ENCODE peak calls at places on chromosomes 11 and 22, in five cellular contexts. B, J, Z, O and F are unnamed samples.

GRCh38 chr22:44455151-44455962 is 42.7 kb downstream of the RTL6 start:
- DNase-seq in B (peak; percentile 16), J (no peak), Z (peak; percentile 27), O (no peak), F (no peak)

GRCh38 chr11:79273781-79274180 is 167.0 kb downstream of the TENM4 start:
- DNase-seq in B (no peak), J (no peak), Z (no peak), O (no peak), F (no peak)

GRCh38 chr11:64268687-64269379 is 15.6 kb downstream of the BAD start:
- DNase-seq in B (peak; percentile 82), J (peak; percentile 83), Z (peak; percentile 69), O (no peak), F (peak; percentile 79)

GRCh38 chr11:118343981-118344521 is at the start of gene CD3G:
- DNase-seq in B (no peak), J (no peak), Z (peak; percentile 26), O (no peak), F (no peak)

GRCh38 chr11:10350341-10350740 is 45.5 kb downstream of the ADM start:
- DNase-seq in B (no peak), J (no peak), Z (no peak), O (no peak), F (no peak)

GRCh38 chr11:118615996-118616395 is 8.6 kb downstream of the PHLDB1 start:
- DNase-seq in B (no peak), J (peak; percentile 33), Z (no peak), O (no peak), F (no peak)

GRCh38 chr11:73317803-73318202 is 9.7 kb downstream of the ARHGEF17 start:
- DNase-seq in B (no peak), J (no peak), Z (no peak), O (no peak), F (no peak)

GRCh38 chr22:26748845-26749244 is 91.5 kb downstream of the MIAT start:
- DNase-seq in B (no peak), J (no peak), Z (no peak), O (no peak), F (no peak)

GRCh38 chr11:122157540-122158173 is 41.6 kb upstream of the BLID start:
- DNase-seq in B (no peak), J (no peak), Z (no peak), O (no peak), F (no peak)

GRCh38 chr11:44575288-44575672 is 9.8 kb downstream of the CD82 start:
- DNase-seq in B (no peak), J (no peak), Z (no peak), O (no peak), F (no peak)

GRCh38 chr11:64089027-64089360 is 53.3 kb downstream of the FLRT1 start:
- DNase-seq in B (no peak), J (no peak), Z (no peak), O (no peak), F (peak; percentile 49)

GRCh38 chr11:67351275-67352005 is 1.9 kb downstream of the POLD4 start:
- DNase-seq in B (peak; percentile 75), J (no peak), Z (peak; percentile 75), O (no peak), F (peak; percentile 68)

GRCh38 chr11:107587306-107587979 is 3.5 kb upstream of the ELMOD1 start:
- DNase-seq in B (no peak), J (no peak), Z (no peak), O (no peak), F (no peak)

GRCh38 chr22:26624788-26625187 is 3.0 kb downstream of the CRYBA4 start:
- DNase-seq in B (no peak), J (no peak), Z (no peak), O (no peak), F (no peak)

GRCh38 chr11:6941970-6942369 is 15.7 kb downstream of the ZNF215 start:
- DNase-seq in B (no peak), J (no peak), Z (no peak), O (no peak), F (no peak)

GRCh38 chr22:24095816-24096215 is 84.7 kb downstream of the CABIN1 start:
- DNase-seq in B (no peak), J (no peak), Z (no peak), O (no peak), F (no peak)

GRCh38 chr11:75557649-75558494 is 4.2 kb upstream of the SERPINH1 start:
- DNase-seq in B (no peak), J (peak; percentile 54), Z (no peak), O (no peak), F (peak; percentile 79)

GRCh38 chr11:75554258-75555022 is 7.6 kb upstream of the SERPINH1 start:
- DNase-seq in B (peak; percentile 72), J (peak; percentile 95), Z (peak; percentile 67), O (no peak), F (peak; percentile 82)

GRCh38 chr11:75553889-75554257 is 8.2 kb upstream of the SERPINH1 start:
- DNase-seq in B (no peak), J (no peak), Z (no peak), O (no peak), F (no peak)

GRCh38 chr11:75553182-75553581 is 8.9 kb upstream of the SERPINH1 start:
- DNase-seq in B (no peak), J (no peak), Z (no peak), O (no peak), F (peak; percentile 53)

DNA sequence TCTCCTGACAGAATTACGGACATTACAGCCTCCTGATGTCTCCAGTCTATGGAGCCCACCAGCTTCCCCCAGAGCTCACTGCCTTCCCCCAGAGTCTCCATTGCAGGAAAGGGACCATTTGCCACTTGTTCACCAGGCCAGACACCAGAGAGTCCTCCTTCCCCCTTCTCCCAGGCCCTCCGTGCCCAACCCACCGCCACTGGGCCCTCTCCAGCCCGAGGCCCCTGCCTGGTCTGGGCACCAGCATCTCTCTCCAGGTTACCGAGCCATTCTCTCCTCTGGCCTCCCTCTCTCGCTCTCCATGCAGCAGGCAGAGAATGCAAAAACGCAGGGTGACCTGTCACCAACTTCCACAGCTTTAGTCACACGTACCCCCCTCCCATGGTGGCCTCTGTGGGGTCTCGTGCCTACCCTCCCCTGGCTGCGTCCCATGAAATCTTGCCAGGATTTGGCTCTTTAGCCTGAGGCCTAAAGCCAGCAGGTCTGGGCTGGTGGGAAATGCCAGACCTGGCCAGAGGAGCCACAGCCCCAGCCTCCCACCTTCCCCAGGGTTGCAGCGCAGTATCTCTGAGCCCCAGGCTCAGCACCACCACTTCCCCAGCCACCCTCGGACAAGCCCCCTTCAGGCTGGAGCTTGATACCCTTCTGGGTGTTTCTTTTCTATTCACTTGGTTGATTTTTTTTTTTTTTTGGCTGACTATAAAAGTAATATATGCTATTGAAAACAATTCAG is 6.8 kb upstream of the SERPINH1 start:
- DNase-seq in B (no peak), J (peak; percentile 61), Z (no peak), O (no peak), F (peak; percentile 45)
- H3K4me3 ChIP-seq in B (no peak overlapping the region), J (no peak overlapping the region), Z (no peak overlapping the region), O (no peak overlapping the region), F (no peak overlapping the region)

GRCh38 chr11:221539-221938 is 14.0 kb downstream of the RIC8A start:
- DNase-seq in B (no peak), J (no peak), Z (no peak), O (no peak), F (no peak)

GRCh38 chr11:221998-222789 is 13.9 kb downstream of the SIRT3 start:
- DNase-seq in B (no peak), J (no peak), Z (no peak), O (no peak), F (no peak)

GRCh38 chr11:216081-216974 is 8.8 kb downstream of the RIC8A start:
- DNase-seq in B (no peak), J (no peak), Z (peak; percentile 23), O (no peak), F (no peak)

GRCh38 chr11:217704-218103 is 10.2 kb downstream of the RIC8A start:
- DNase-seq in B (no peak), J (no peak), Z (peak; percentile 15), O (no peak), F (no peak)

DNA sequence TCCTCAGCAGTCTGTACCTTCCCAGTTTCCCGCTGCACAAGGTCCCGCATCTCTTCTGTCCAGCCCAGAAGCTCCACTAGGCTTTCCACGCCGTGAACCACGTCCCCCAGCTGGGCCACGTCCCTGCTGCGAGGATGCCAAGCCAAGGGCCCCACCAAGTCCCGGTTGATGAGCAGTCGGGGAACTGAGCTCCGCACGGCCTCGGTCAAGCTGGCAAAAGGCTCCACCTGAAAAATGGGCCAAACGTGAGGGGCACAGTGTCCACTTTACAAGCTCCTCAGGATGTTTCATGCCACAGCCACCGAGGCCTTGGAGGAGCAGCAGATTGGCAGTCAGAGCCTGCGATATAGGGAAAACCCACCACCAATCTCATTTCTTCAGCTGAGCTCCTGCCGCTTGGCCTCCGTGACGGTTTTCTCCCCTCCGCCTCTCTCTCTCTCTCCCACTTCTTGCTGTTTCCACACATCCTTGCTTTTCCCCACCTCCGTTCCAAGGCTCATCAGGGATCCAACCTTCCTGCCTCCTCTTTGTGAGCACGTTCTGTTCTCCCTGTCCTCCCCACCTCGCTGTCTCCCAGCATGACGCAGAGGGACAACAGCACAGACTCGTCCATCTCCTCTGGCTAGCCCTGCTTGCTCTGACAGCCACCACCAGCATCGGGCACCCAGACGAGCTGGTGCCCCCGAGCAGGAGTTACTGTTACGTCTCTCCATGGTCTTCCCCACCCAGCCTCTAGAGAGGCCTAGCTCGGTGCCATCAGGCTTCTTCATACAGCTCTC is 11.5 kb downstream of the RIC8A start:
- DNase-seq in B (no peak), J (no peak), Z (peak; percentile 21), O (no peak), F (no peak)
- H3K4me1 ChIP-seq in B (no peaks in the 10 kb centered on the region), J (no peaks in the 10 kb centered on the region), Z (no peaks in the 10 kb centered on the region), O (peaks cover 9% of the 10 kb centered on the region), F (no peaks in the 10 kb centered on the region)

GRCh38 chr11:130106381-130106780 is 36.7 kb downstream of the APLP2 start:
- DNase-seq in B (no peak), J (no peak), Z (no peak), O (no peak), F (no peak)

GRCh38 chr11:130114281-130114680 is 44.6 kb downstream of the APLP2 start:
- DNase-seq in B (no peak), J (no peak), Z (no peak), O (no peak), F (no peak)

GRCh38 chr11:130109441-130109840 is 39.7 kb downstream of the APLP2 start:
- DNase-seq in B (no peak), J (no peak), Z (no peak), O (no peak), F (no peak)

GRCh38 chr11:130112071-130112830 is 42.6 kb downstream of the APLP2 start:
- DNase-seq in B (no peak), J (no peak), Z (no peak), O (no peak), F (no peak)

DNA sequence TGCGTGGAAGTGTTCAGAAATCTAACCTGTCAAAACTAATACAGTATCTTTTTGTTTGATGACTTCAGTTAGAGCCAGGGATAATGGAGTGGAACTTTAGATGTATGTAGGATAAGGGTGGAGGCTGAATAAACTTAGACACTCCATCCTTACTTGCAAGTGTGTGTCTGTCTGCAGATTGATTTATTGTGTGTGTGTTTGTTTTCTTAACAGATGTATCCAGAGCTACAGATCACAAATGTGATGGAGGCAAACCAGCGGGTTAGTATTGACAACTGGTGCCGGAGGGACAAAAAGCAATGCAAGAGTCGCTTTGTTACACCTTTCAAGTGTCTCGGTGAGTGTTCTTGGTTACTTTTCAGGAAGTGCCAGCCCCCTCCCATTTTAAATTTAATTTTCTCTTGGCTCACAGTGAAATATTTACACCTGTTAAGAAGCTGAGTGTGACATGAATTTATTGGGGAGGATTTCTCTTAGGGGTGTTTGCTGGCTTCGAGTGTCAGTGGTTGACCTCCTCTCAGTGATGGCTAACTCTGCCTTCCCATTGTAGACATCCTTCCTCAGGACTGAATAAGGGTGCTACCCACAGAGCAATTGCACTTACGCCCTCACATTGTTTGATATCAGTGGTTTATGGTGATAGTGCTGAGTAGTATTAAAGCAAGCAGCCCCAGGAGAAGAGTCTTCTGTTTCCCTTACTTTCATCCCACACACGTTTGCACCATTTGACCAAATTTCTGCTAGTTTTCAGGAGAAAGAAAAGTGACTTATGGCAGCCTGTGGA is 40.8 kb downstream of the APLP2 start:
- DNase-seq in B (no peak), J (no peak), Z (no peak), O (no peak), F (no peak)
- H3K4me3 ChIP-seq in B (no peak overlapping the region), J (no peak overlapping the region), Z (no peak overlapping the region), O (no peak overlapping the region), F (no peak overlapping the region)

GRCh38 chr22:37182949-37183245 is 5.2 kb downstream of the C1QTNF6 start:
- DNase-seq in B (no peak), J (no peak), Z (no peak), O (no peak), F (no peak)
- H3K4me1 ChIP-seq in B (peaks cover 29% of the 10 kb centered on the region), J (peaks cover 31% of the 10 kb centered on the region), Z (peaks cover 40% of the 10 kb centered on the region), O (peaks cover 64% of the 10 kb centered on the region), F (peaks cover 47% of the 10 kb centered on the region)